ENCODE peak calls at places on chromosomes 12 and 14, in five cellular contexts. A is stimulated activated CD4-positive, alpha-beta T cell treated with anti-CD3 and anti-CD28 coated beads, TNF-alpha, amount 100 ng/mL, for 1 hour; N is upper lobe of right lung; Y is HT-29; T is T-helper 1 cell. H is an unnamed sample.

GRCh38 chr14:60736494-60736893 is 1.9 kb downstream of the MNAT1 start:
- DNase-seq in A (no peak), N (no peak), Y (no peak), T (no peak), H (no peak)

GRCh38 chr12:31558521-31558920 is 32.4 kb downstream of the DENND5B start:
- DNase-seq in A (no peak), N (no peak), Y (no peak), T (no peak), H (no peak)

GRCh38 chr14:97329701-97330100 is 532.5 kb downstream of the VRK1 start:
- DNase-seq in A (no peak), N (no peak), Y (no peak), T (no peak), H (no peak)

GRCh38 chr12:118189761-118190181 is 53.8 kb downstream of the PEBP1 start:
- DNase-seq in A (no peak), N (no peak), Y (no peak), T (no peak), H (no peak)

GRCh38 chr12:124847675-124848074 is 16.0 kb downstream of the SCARB1 start:
- DNase-seq in A (no peak), N (no peak), Y (no peak), T (no peak), H (no peak)

GRCh38 chr12:97148941-97149559 is 242.0 kb downstream of the NEDD1 start:
- DNase-seq in A (peak), N (peak), Y (peak), T (peak), H (no peak)

GRCh38 chr12:65628061-65628460 is 196.2 kb upstream of the HMGA2 start:
- DNase-seq in A (no peak), N (no peak), Y (no peak), T (no peak), H (no peak)

GRCh38 chr14:57884175-57884574 is 18.3 kb upstream of the SLC35F4 start:
- DNase-seq in A (no peak), N (no peak), Y (peak), T (no peak), H (no peak)

GRCh38 chr14:36661506-36662257 is at the start of gene PAX9:
- DNase-seq in A (no peak), N (peak), Y (peak), T (no peak), H (no peak)

GRCh38 chr12:85872497-85873091 is 1.5 kb upstream of the NTS start:
- DNase-seq in A (no peak), N (no peak), Y (peak), T (no peak), H (no peak)

GRCh38 chr12:47808574-47809380 is 10.9 kb downstream of the HDAC7 start:
- DNase-seq in A (no peak), N (no peak), Y (peak), T (peak), H (no peak)

GRCh38 chr12:109540526-109541411 is 32.5 kb downstream of the MMAB start:
- DNase-seq in A (no peak), N (no peak), Y (no peak), T (no peak), H (no peak)

GRCh38 chr12:45586486-45586885 is 143.0 kb upstream of the ARID2 start:
- DNase-seq in A (no peak), N (no peak), Y (no peak), T (no peak), H (no peak)

GRCh38 chr14:101174522-101174838 is 271.0 kb upstream of the RTL1 start:
- DNase-seq in A (no peak), N (peak), Y (no peak), T (no peak), H (no peak)

GRCh38 chr14:64464695-64465094 is 604 bp upstream of the AKAP5 start:
- DNase-seq in A (no peak), N (no peak), Y (peak), T (no peak), H (no peak)

GRCh38 chr14:101876539-101876938 is 87.8 kb upstream of the DYNC1H1 start:
- DNase-seq in A (peak), N (peak), Y (no peak), T (peak), H (peak)